ENCODE peak calls at places on chromosomes 2 and 18, in four cellular contexts. One of them, this sample, is unnamed.

GRCh38 chr2:127609818-127610217 is 36.1 kb upstream of the GPR17 start:
- DNase-seq in brain microvascular endothelial cell: no peak
- DNase-seq in spleen: peak
- DNase-seq in kidney: no peak
- DNase-seq in this sample: no peak

GRCh38 chr2:68151037-68151436 is 6.7 kb upstream of the PNO1 start:
- DNase-seq in brain microvascular endothelial cell: no peak
- DNase-seq in spleen: no peak
- DNase-seq in kidney: no peak
- DNase-seq in this sample: no peak

GRCh38 chr18:37422116-37422515 is 143.5 kb downstream of the CELF4 start:
- DNase-seq in brain microvascular endothelial cell: no peak
- DNase-seq in spleen: no peak
- DNase-seq in kidney: no peak
- DNase-seq in this sample: no peak

GRCh38 chr2:236195726-236196125 is 27.5 kb upstream of the GBX2 start:
- DNase-seq in brain microvascular endothelial cell: no peak
- DNase-seq in spleen: no peak
- DNase-seq in kidney: no peak
- DNase-seq in this sample: no peak

GRCh38 chr2:168207861-168208260 is 39.5 kb downstream of the STK39 start:
- DNase-seq in brain microvascular endothelial cell: no peak
- DNase-seq in spleen: no peak
- DNase-seq in kidney: no peak
- DNase-seq in this sample: no peak

GRCh38 chr2:17539596-17539992 is 902 bp upstream of the VSNL1 start:
- DNase-seq in brain microvascular endothelial cell: no peak
- DNase-seq in spleen: no peak
- DNase-seq in kidney: peak
- DNase-seq in this sample: no peak

GRCh38 chr2:83365476-83365875 is 1093.6 kb downstream of the SUCLG1 start:
- DNase-seq in brain microvascular endothelial cell: no peak
- DNase-seq in spleen: no peak
- DNase-seq in kidney: no peak
- DNase-seq in this sample: no peak

GRCh38 chr2:69073928-69074575 is 61.1 kb downstream of the ANTXR1 start:
- DNase-seq in brain microvascular endothelial cell: no peak
- DNase-seq in spleen: no peak
- DNase-seq in kidney: no peak
- DNase-seq in this sample: no peak

GRCh38 chr2:217622205-217622621 is 380.6 kb downstream of the TNS1 start:
- DNase-seq in brain microvascular endothelial cell: peak
- DNase-seq in spleen: no peak
- DNase-seq in kidney: no peak
- DNase-seq in this sample: no peak

GRCh38 chr2:71578665-71579371 is 125.5 kb downstream of the DYSF start:
- DNase-seq in brain microvascular endothelial cell: peak
- DNase-seq in spleen: no peak
- DNase-seq in kidney: no peak
- DNase-seq in this sample: no peak

GRCh38 chr2:121648206-121648605 is 1.1 kb downstream of the CLASP1 start:
- DNase-seq in brain microvascular endothelial cell: peak
- DNase-seq in spleen: no peak
- DNase-seq in kidney: no peak
- DNase-seq in this sample: no peak

GRCh38 chr2:147567131-147567530 is 277.7 kb upstream of the ACVR2A start:
- DNase-seq in brain microvascular endothelial cell: no peak
- DNase-seq in spleen: no peak
- DNase-seq in kidney: no peak
- DNase-seq in this sample: no peak

GRCh38 chr2:180578441-180578840 is 402.0 kb upstream of the UBE2E3 start:
- DNase-seq in brain microvascular endothelial cell: no peak
- DNase-seq in spleen: no peak
- DNase-seq in kidney: no peak
- DNase-seq in this sample: no peak

GRCh38 chr18:74902170-74902465 is 304.4 kb downstream of the ZNF407 start:
- DNase-seq in brain microvascular endothelial cell: no peak
- DNase-seq in spleen: no peak
- DNase-seq in kidney: no peak
- DNase-seq in this sample: no peak
- TF ChIP-seq CTCF in brain microvascular endothelial cell: no peak
- TF ChIP-seq CTCF in spleen: no peak
- TF ChIP-seq CTCF in kidney: no peak
- TF ChIP-seq CTCF in this sample: no peak

DNA sequence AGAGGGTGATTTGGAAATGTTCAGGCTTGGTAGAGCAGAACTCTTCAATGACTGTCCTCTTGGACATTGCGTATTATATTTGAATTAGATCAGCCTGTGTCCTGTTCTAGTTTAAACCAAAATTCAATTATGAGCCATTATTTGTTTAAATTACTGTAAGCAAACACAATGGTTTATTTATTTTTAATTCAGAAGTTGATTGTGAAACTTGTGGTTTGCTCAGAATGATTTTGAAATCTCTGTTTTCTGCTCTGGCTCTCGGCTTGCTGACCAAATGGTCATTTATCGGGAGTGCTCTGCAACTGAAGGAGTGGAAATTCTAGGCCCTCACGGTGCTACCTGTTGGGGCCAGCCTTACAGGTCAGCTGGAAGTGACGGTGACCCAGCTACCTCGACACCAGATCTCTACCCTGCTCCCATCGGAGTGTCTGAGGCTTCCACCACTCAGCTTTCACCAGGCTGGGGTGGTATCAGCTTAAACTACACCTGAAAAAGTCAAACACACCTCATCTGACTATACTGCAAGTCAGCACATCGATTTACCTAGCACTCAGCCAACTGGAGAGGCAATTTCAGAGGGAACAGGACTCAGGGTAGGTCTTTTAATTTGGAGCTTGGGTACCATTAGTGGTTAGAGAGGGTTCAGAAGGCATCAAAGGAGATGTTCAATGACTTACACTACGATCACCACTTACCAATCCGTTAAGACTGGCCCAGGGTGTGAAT is 36.8 kb upstream of the GPD2 start:
- DNase-seq in brain microvascular endothelial cell: no peak
- DNase-seq in spleen: no peak
- DNase-seq in kidney: no peak
- DNase-seq in this sample: peak
- H3K27ac ChIP-seq in brain microvascular endothelial cell: no peak
- H3K27ac ChIP-seq in spleen: peak
- H3K27ac ChIP-seq in kidney: peak
- H3K27ac ChIP-seq in this sample: peak

DNA sequence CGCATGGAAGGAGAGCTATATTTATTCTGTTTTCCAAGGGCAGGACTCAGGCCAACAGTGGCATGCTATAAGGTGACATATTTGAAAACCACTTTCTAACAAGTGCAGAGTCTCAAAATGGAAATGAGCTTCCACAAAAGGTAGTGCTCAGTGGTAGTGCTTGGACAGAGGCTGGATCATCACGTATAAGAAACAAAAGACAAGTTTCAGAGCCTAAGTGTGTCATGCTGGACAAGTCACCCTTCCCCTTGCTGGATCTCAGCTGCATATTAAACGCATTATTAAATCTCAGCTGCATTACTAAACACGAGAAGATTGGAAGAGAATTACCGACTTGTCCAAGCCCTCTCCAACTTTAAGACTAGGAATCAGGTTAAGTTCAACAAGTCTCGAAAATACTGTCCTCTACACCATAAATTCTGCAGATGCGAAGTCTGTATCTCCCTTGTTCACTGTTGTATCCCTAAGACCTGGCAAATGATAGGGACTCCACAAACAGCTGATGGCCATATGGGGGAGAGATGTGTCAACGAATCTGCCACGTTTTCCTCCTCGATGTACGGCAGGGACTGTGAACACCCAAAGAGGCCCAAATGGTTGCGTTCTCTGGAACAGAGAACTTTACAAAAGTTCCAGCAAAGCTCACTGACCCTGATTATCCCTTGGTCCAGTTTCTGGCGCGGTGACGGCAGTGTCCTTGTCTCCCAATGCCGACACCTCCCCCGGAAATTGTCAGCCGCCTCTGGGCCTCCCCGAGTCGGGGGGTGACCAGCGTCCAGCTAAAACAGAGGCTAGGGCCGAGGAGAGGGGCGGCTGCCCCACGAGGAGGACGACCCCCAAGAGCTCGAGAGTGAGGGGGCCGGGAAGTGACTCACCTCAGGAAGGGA is 611 bp downstream of the NOL10 start:
- DNase-seq in brain microvascular endothelial cell: no peak
- DNase-seq in spleen: no peak
- DNase-seq in kidney: peak
- DNase-seq in this sample: no peak
- TF ChIP-seq CTCF in brain microvascular endothelial cell: no peak
- TF ChIP-seq CTCF in spleen: no peak
- TF ChIP-seq CTCF in kidney: no peak
- TF ChIP-seq CTCF in this sample: no peak

GRCh38 chr2:241317391-241317790 is 1.7 kb downstream of the SEPTIN2 start:
- DNase-seq in brain microvascular endothelial cell: no peak
- DNase-seq in spleen: no peak
- DNase-seq in kidney: no peak
- DNase-seq in this sample: no peak

GRCh38 chr2:241321911-241322310 is 6.2 kb downstream of the SEPTIN2 start:
- DNase-seq in brain microvascular endothelial cell: no peak
- DNase-seq in spleen: no peak
- DNase-seq in kidney: no peak
- DNase-seq in this sample: no peak

GRCh38 chr2:241320394-241320793 is 4.7 kb downstream of the SEPTIN2 start:
- DNase-seq in brain microvascular endothelial cell: no peak
- DNase-seq in spleen: no peak
- DNase-seq in kidney: no peak
- DNase-seq in this sample: no peak

GRCh38 chr2:241323777-241324176 is 8.1 kb downstream of the SEPTIN2 start:
- DNase-seq in brain microvascular endothelial cell: no peak
- DNase-seq in spleen: no peak
- DNase-seq in kidney: no peak
- DNase-seq in this sample: no peak

GRCh38 chr2:241321033-241321432 is 5.3 kb downstream of the SEPTIN2 start:
- DNase-seq in brain microvascular endothelial cell: no peak
- DNase-seq in spleen: no peak
- DNase-seq in kidney: no peak
- DNase-seq in this sample: no peak
- H3K27ac ChIP-seq in brain microvascular endothelial cell: no peak
- H3K27ac ChIP-seq in spleen: no peak
- H3K27ac ChIP-seq in kidney: no peak
- H3K27ac ChIP-seq in this sample: no peak

DNA sequence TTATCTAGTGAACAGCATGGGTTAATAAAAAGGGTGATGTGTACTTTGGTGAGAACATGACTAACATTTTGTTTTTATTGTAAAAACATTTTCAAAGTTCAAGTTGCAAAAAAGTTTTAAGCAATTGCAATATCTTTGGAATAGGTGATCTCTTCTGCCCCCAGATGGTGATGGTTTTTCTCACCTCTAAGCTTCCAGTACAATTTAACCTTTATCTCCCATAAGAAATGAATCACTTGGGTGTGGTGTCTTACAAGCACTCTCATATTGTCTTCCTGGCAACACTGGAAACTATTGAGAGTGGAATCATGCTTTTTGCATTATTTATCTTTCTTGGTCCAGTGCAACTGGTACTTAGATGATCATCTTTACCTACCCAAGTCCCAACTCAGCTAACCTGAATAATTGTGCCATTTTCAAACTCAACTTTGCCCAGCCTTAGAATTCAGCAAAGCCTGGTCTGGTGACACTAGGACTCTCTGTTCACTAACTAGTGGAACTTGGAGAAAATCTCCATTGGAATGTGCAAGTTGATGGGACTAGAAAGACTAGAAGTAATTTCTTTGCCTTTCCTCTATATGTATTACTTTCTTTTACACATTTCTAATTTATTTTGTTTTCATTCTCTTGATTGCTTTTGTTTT is 964.6 kb upstream of the ZEB2 start:
- DNase-seq in brain microvascular endothelial cell: peak
- DNase-seq in spleen: no peak
- DNase-seq in kidney: no peak
- DNase-seq in this sample: peak
- TF ChIP-seq CTCF in brain microvascular endothelial cell: no peak
- TF ChIP-seq CTCF in spleen: no peak
- TF ChIP-seq CTCF in kidney: no peak
- TF ChIP-seq CTCF in this sample: peak

DNA sequence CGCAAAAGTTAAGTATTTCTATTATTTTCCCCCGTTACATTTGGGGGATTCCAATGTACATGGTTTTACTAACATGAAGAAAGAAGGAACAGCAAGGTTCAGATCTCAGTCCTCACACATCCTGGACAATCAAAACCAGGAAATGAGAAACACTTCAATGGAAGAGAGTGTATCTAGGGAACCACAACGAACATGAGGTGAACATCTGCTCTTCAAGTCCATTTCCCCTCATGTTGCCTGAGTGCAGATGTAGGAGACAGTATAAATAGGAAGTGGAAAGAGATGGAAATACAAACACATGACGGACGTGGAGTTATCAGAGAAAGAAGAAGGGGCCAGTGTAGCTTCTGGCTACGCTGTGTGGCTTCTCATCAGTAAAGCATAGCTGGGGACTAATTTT is 52.6 kb downstream of the CHN1 start:
- DNase-seq in brain microvascular endothelial cell: no peak
- DNase-seq in spleen: no peak
- DNase-seq in kidney: no peak
- DNase-seq in this sample: no peak
- H3K27ac ChIP-seq in brain microvascular endothelial cell: peak
- H3K27ac ChIP-seq in spleen: no peak
- H3K27ac ChIP-seq in kidney: no peak
- H3K27ac ChIP-seq in this sample: no peak

GRCh38 chr2:16496426-16497388 is 168.9 kb downstream of the CYRIA start:
- DNase-seq in brain microvascular endothelial cell: no peak
- DNase-seq in spleen: no peak
- DNase-seq in kidney: no peak
- DNase-seq in this sample: no peak

GRCh38 chr2:16493788-16494187 is 171.8 kb downstream of the CYRIA start:
- DNase-seq in brain microvascular endothelial cell: no peak
- DNase-seq in spleen: no peak
- DNase-seq in kidney: no peak
- DNase-seq in this sample: no peak

DNA sequence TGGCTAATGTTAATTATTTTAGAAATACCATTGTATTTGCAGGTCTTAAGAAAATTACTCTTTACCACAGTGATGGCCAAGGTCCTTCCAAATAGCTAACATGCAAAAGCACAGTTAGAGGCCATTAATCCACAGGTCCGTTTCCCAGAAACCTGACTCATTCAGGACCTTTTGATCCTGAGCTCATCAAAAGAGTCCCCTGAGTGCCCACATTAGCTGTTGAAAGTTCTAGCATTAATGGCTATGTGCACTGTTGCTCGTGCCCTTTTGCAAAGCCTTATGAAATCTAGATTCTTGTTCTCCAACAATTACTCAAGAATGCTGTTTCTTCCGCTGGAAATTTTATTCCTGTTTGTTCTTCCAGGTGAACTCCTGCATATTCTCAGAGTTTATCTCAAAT is 169.8 kb downstream of the CYRIA start:
- DNase-seq in brain microvascular endothelial cell: no peak
- DNase-seq in spleen: no peak
- DNase-seq in kidney: no peak
- DNase-seq in this sample: no peak
- TF ChIP-seq CTCF in brain microvascular endothelial cell: no peak
- TF ChIP-seq CTCF in spleen: no peak
- TF ChIP-seq CTCF in kidney: no peak
- TF ChIP-seq CTCF in this sample: no peak

GRCh38 chr2:179562330-179562885 is 297.8 kb upstream of the SESTD1 start:
- DNase-seq in brain microvascular endothelial cell: no peak
- DNase-seq in spleen: no peak
- DNase-seq in kidney: no peak
- DNase-seq in this sample: no peak
- H3K27ac ChIP-seq in brain microvascular endothelial cell: no peak
- H3K27ac ChIP-seq in spleen: no peak
- H3K27ac ChIP-seq in kidney: peak
- H3K27ac ChIP-seq in this sample: no peak